ENCODE peak calls at places on chromosomes 13 and 19, in seven cellular contexts. C is HFF-Myc; N is thoracic aorta; M is NCI-H1694 treated with DMSO at 0.1 percent for 48 hours; R is lower lobe of right lung; O is occipital lobe; E is naive thymus-derived CD8-positive, alpha-beta T cell. Q is an unnamed sample.

GRCh38 chr13:81142306-81142999 is 801.5 kb upstream of the SPRY2 start:
- DNase-seq in E (no peak), C (no peak), O (no peak), N (no peak), M (no peak), R (no peak), Q (no peak)

GRCh38 chr13:30618186-30618937 is 642 bp downstream of the USPL1 start:
- DNase-seq in R (peak), N (no peak), M (no peak), E (peak), C (no peak), O (no peak), Q (no peak)

GRCh38 chr19:15262011-15262410 is 29.8 kb upstream of the EPHX3 start:
- DNase-seq in E (no peak), N (no peak), O (no peak), R (no peak), M (no peak), C (no peak), Q (no peak)

GRCh38 chr13:44373601-44374347 is at the start of gene SERP2:
- DNase-seq in E (no peak), C (no peak), M (no peak), N (no peak), R (no peak), O (peak), Q (no peak)

GRCh38 chr13:40668335-40668734 is 1.9 kb upstream of the FOXO1 start:
- DNase-seq in C (no peak), O (no peak), R (no peak), N (no peak), M (peak), E (peak), Q (no peak)

GRCh38 chr13:19062801-19063200 is 118.8 kb downstream of the TUBA3C start:
- DNase-seq in O (no peak), C (no peak), N (no peak), R (no peak), E (no peak), M (no peak), Q (no peak)

GRCh38 chr13:44951184-44951583 is 38.1 kb downstream of the NUFIP1 start:
- DNase-seq in C (no peak), M (no peak), E (no peak), R (no peak), O (no peak), N (no peak), Q (no peak)

GRCh38 chr13:112587359-112587766 is 590 bp downstream of the TUBGCP3 start:
- DNase-seq in O (peak), R (peak), C (no peak), N (peak), M (peak), E (peak), Q (no peak)

GRCh38 chr19:53879145-53880037 is 2.6 kb upstream of the PRKCG start:
- DNase-seq in E (peak), O (peak), R (peak), M (no peak), N (peak), C (peak), Q (no peak)

GRCh38 chr19:39828015-39828633 is 5.8 kb downstream of the DYRK1B start:
- DNase-seq in E (no peak), M (no peak), N (no peak), C (no peak), R (no peak), O (no peak), Q (no peak)

GRCh38 chr13:109427695-109428094 is 358.7 kb downstream of the IRS2 start:
- DNase-seq in N (no peak), E (no peak), C (no peak), M (no peak), O (no peak), R (no peak), Q (no peak)

GRCh38 chr19:7857727-7858701 is 16.2 kb downstream of the PRR36 start:
- DNase-seq in N (no peak), M (peak), O (no peak), R (no peak), E (no peak), C (no peak), Q (no peak)

GRCh38 chr19:45187421-45188100 is 9.0 kb downstream of the BLOC1S3 start:
- DNase-seq in M (peak), C (no peak), O (no peak), E (peak), R (no peak), N (no peak), Q (no peak)

GRCh38 chr19:48102870-48103751 is 7.5 kb downstream of the PLA2G4C start:
- DNase-seq in N (no peak), E (no peak), M (no peak), R (no peak), O (no peak), C (no peak), Q (no peak)

GRCh38 chr19:6161271-6161850 is 25.9 kb downstream of the ACSBG2 start:
- DNase-seq in C (no peak), N (no peak), E (peak), M (peak), O (no peak), R (peak), Q (no peak)

Q was measured in keratinocyte.